ENCODE peak calls at places on chromosome 1, in ten cellular contexts. A is COLO829; S is germinal center; H is HT1080; E is activated naive CD4-positive, alpha-beta T cell treated with Interleukin-2 at 50 U/mL for 16 hours; G is endothelial cell; W is endodermal cell; Q is iPS-NIHi11; O is NCI-H1930; F is AG10803. J is an unnamed sample.
A peak's percentile ranks its signal among the peaks of the same experiment; 100 is the strongest.

GRCh38 chr1:19596065-19596718 is 47.9 kb upstream of the NBL1 start:
- DNase-seq in A (peak; percentile 31), S (peak; percentile 6), H (no peak), E (no peak), G (no peak), W (no peak), Q (peak; percentile 35), O (no peak), F (peak; percentile 41), J (no peak)

GRCh38 chr1:11072216-11072917 is 12.5 kb upstream of the SRM start:
- DNase-seq in A (no peak), S (no peak), H (no peak), E (no peak), G (no peak), W (no peak), Q (peak; percentile 41), O (peak; percentile 25), F (no peak), J (peak; percentile 66)

GRCh38 chr1:109370712-109371270 is 26.9 kb downstream of the SORT1 start:
- DNase-seq in A (peak; percentile 31), S (no peak), H (peak; percentile 90), E (no peak), G (no peak), W (no peak), Q (no peak), O (no peak), F (peak; percentile 91), J (no peak)

GRCh38 chr1:234840253-234840652 is 230.3 kb upstream of the IRF2BP2 start:
- DNase-seq in A (no peak), S (no peak), H (no peak), E (no peak), G (no peak), W (peak; percentile 17), Q (no peak), O (no peak), F (no peak), J (no peak)

GRCh38 chr1:24535021-24535424 is 20.9 kb upstream of the NCMAP start:
- DNase-seq in A (no peak), S (peak; percentile 85), H (no peak), E (peak; percentile 76), G (no peak), W (peak; percentile 52), Q (no peak), O (no peak), F (no peak), J (no peak)

GRCh38 chr1:161099090-161099802 is 1.1 kb downstream of the KLHDC9 start:
- DNase-seq in A (no peak), S (no peak), H (no peak), E (no peak), G (no peak), W (peak; percentile 31), Q (no peak), O (no peak), F (no peak), J (no peak)

GRCh38 chr1:240031009-240031408 is 60.7 kb upstream of the FMN2 start:
- DNase-seq in A (peak; percentile 60), S (no peak), H (peak; percentile 93), E (no peak), G (no peak), W (no peak), Q (no peak), O (no peak), F (peak; percentile 98), J (no peak)

GRCh38 chr1:234545512-234546386 is 64.2 kb downstream of the IRF2BP2 start:
- DNase-seq in A (no peak), S (no peak), H (no peak), E (no peak), G (no peak), W (no peak), Q (no peak), O (no peak), F (no peak), J (no peak)

GRCh38 chr1:215720121-215720520 is 153.0 kb downstream of the KCTD3 start:
- DNase-seq in A (no peak), S (no peak), H (no peak), E (no peak), G (no peak), W (no peak), Q (no peak), O (no peak), F (peak; percentile 16), J (no peak)

GRCh38 chr1:25050165-25050564 is 120.1 kb upstream of the RUNX3 start:
- DNase-seq in A (no peak), S (no peak), H (no peak), E (no peak), G (no peak), W (no peak), Q (no peak), O (no peak), F (no peak), J (no peak)

GRCh38 chr1:89259283-89259971 is 13.2 kb downstream of the GBP5 start:
- DNase-seq in A (peak; percentile 33), S (no peak), H (no peak), E (peak; percentile 28), G (no peak), W (no peak), Q (no peak), O (no peak), F (no peak), J (no peak)

GRCh38 chr1:113804421-113805255 is 7.6 kb downstream of the RSBN1 start:
- DNase-seq in A (peak; percentile 46), S (no peak), H (peak; percentile 77), E (no peak), G (no peak), W (no peak), Q (no peak), O (no peak), F (peak; percentile 38), J (no peak)

GRCh38 chr1:112231331-112231730 is 164.7 kb upstream of the CTTNBP2NL start:
- DNase-seq in A (no peak), S (no peak), H (no peak), E (no peak), G (no peak), W (no peak), Q (no peak), O (no peak), F (no peak), J (no peak)

GRCh38 chr1:183024352-183025337 is 1.4 kb downstream of the LAMC1 start:
- DNase-seq in A (no peak), S (no peak), H (no peak), E (no peak), G (no peak), W (no peak), Q (no peak), O (no peak), F (peak; percentile 28), J (no peak)

GRCh38 chr1:41394918-41395598 is 33.8 kb downstream of the FOXO6 start:
- DNase-seq in A (no peak), S (no peak), H (no peak), E (no peak), G (no peak), W (peak; percentile 92), Q (peak; percentile 90), O (no peak), F (no peak), J (no peak)

GRCh38 chr1:99397029-99397428 is 132.7 kb downstream of the PLPPR4 start:
- DNase-seq in A (no peak), S (no peak), H (no peak), E (no peak), G (no peak), W (no peak), Q (peak; percentile 7), O (no peak), F (peak; percentile 15), J (no peak)

GRCh38 chr1:175200626-175201025 is 8.1 kb upstream of the KIAA0040 start:
- DNase-seq in A (no peak), S (no peak), H (no peak), E (no peak), G (no peak), W (no peak), Q (no peak), O (no peak), F (no peak), J (no peak)

GRCh38 chr1:203797216-203797615 is 1.8 kb downstream of the ZBED6 start:
- DNase-seq in A (no peak), S (no peak), H (no peak), E (no peak), G (no peak), W (no peak), Q (no peak), O (no peak), F (no peak), J (no peak)

GRCh38 chr1:182430263-182431068 is 19.5 kb upstream of the RGSL1 start:
- DNase-seq in A (peak; percentile 28), S (no peak), H (peak; percentile 50), E (peak; percentile 38), G (no peak), W (no peak), Q (no peak), O (no peak), F (no peak), J (no peak)

GRCh38 chr1:24166988-24167387 is 20.1 kb downstream of the IFNLR1 start:
- DNase-seq in A (no peak), S (no peak), H (no peak), E (no peak), G (no peak), W (peak; percentile 8), Q (no peak), O (no peak), F (no peak), J (no peak)

GRCh38 chr1:166304131-166304530 is 137.3 kb upstream of the FAM78B start:
- DNase-seq in A (no peak), S (no peak), H (no peak), E (no peak), G (no peak), W (peak; percentile 82), Q (no peak), O (no peak), F (no peak), J (no peak)

GRCh38 chr1:28062806-28063205 is 25.6 kb downstream of the EYA3 start:
- DNase-seq in A (peak; percentile 46), S (no peak), H (peak; percentile 82), E (peak; percentile 37), G (no peak), W (no peak), Q (no peak), O (no peak), F (no peak), J (no peak)

GRCh38 chr1:16048573-16049189 is 5.1 kb downstream of the CLCNKB start:
- DNase-seq in A (no peak), S (no peak), H (no peak), E (peak; percentile 11), G (peak; percentile 70), W (peak; percentile 98), Q (peak; percentile 77), O (peak; percentile 19), F (peak; percentile 24), J (no peak)

GRCh38 chr1:210250665-210250997 is 18.0 kb downstream of the SERTAD4 start:
- DNase-seq in A (no peak), S (peak; percentile 18), H (no peak), E (no peak), G (peak; percentile 62), W (peak; percentile 89), Q (peak; percentile 68), O (peak; percentile 8), F (no peak), J (no peak)

GRCh38 chr1:170203693-170204092 is 57.9 kb downstream of the NTMT2 start:
- DNase-seq in A (no peak), S (no peak), H (no peak), E (no peak), G (no peak), W (no peak), Q (no peak), O (no peak), F (no peak), J (no peak)

GRCh38 chr1:53604291-53604919 is 134.6 kb downstream of the GLIS1 start:
- DNase-seq in A (no peak), S (no peak), H (no peak), E (no peak), G (no peak), W (peak; percentile 34), Q (no peak), O (no peak), F (no peak), J (no peak)

GRCh38 chr1:2276803-2277580 is 48.9 kb downstream of the SKI start:
- DNase-seq in A (no peak), S (no peak), H (no peak), E (no peak), G (no peak), W (no peak), Q (no peak), O (no peak), F (peak; percentile 64), J (no peak)

GRCh38 chr1:14715771-14716170 is 117.3 kb downstream of the KAZN start:
- DNase-seq in A (no peak), S (no peak), H (no peak), E (no peak), G (no peak), W (no peak), Q (no peak), O (no peak), F (no peak), J (no peak)

J was measured in NCI-H2081 treated with DMSO at 0.1 percent for 48 hours.